ENCODE peak calls at places on chromosomes 2 and 18, in seven cellular contexts. One of them, this sample, is unnamed.

GRCh38 chr2:206084468-206084869 is 1.5 kb downstream of the INO80D start:
- DNase-seq in fibroblast of lung: peak; percentile 82
- DNase-seq in kidney epithelial cell: peak; percentile 31
- DNase-seq in AG10803: peak; percentile 85
- DNase-seq in heart right ventricle: peak; percentile 33
- DNase-seq in MM.1S: peak; percentile 15
- DNase-seq in bronchial epithelial cell: peak; percentile 69
- DNase-seq in this sample: peak; percentile 62

GRCh38 chr2:85607268-85608215 is 4.3 kb downstream of the C2orf68 start:
- DNase-seq in fibroblast of lung: no peak
- DNase-seq in kidney epithelial cell: no peak
- DNase-seq in AG10803: no peak
- DNase-seq in heart right ventricle: no peak
- DNase-seq in MM.1S: no peak
- DNase-seq in bronchial epithelial cell: no peak
- DNase-seq in this sample: no peak

GRCh38 chr2:26706616-26707473 is 14.3 kb downstream of the KCNK3 start:
- DNase-seq in fibroblast of lung: no peak
- DNase-seq in kidney epithelial cell: no peak
- DNase-seq in AG10803: no peak
- DNase-seq in heart right ventricle: no peak
- DNase-seq in MM.1S: no peak
- DNase-seq in bronchial epithelial cell: no peak
- DNase-seq in this sample: peak; percentile 27

GRCh38 chr2:172556284-172557033 is 569 bp downstream of the PDK1 start:
- DNase-seq in fibroblast of lung: peak; percentile 85
- DNase-seq in kidney epithelial cell: no peak
- DNase-seq in AG10803: peak; percentile 83
- DNase-seq in heart right ventricle: peak; percentile 62
- DNase-seq in MM.1S: peak; percentile 91
- DNase-seq in bronchial epithelial cell: peak; percentile 62
- DNase-seq in this sample: peak; percentile 72

GRCh38 chr2:110770308-110770695 is 37.9 kb downstream of the ACOXL start:
- DNase-seq in fibroblast of lung: no peak
- DNase-seq in kidney epithelial cell: no peak
- DNase-seq in AG10803: no peak
- DNase-seq in heart right ventricle: peak; percentile 29
- DNase-seq in MM.1S: no peak
- DNase-seq in bronchial epithelial cell: no peak
- DNase-seq in this sample: no peak

GRCh38 chr2:3827673-3828575 is 124.5 kb downstream of the DCDC2C start:
- DNase-seq in fibroblast of lung: peak; percentile 43
- DNase-seq in kidney epithelial cell: no peak
- DNase-seq in AG10803: peak; percentile 1
- DNase-seq in heart right ventricle: no peak
- DNase-seq in MM.1S: peak; percentile 8
- DNase-seq in bronchial epithelial cell: peak; percentile 11
- DNase-seq in this sample: peak; percentile 71

GRCh38 chr2:171447675-171448074 is 13.6 kb downstream of the DCAF17 start:
- DNase-seq in fibroblast of lung: no peak
- DNase-seq in kidney epithelial cell: no peak
- DNase-seq in AG10803: no peak
- DNase-seq in heart right ventricle: no peak
- DNase-seq in MM.1S: no peak
- DNase-seq in bronchial epithelial cell: no peak
- DNase-seq in this sample: no peak

GRCh38 chr2:214575030-214575949 is 164.4 kb downstream of the VWC2L start:
- DNase-seq in fibroblast of lung: no peak
- DNase-seq in kidney epithelial cell: no peak
- DNase-seq in AG10803: no peak
- DNase-seq in heart right ventricle: no peak
- DNase-seq in MM.1S: no peak
- DNase-seq in bronchial epithelial cell: no peak
- DNase-seq in this sample: no peak

GRCh38 chr2:45320956-45321355 is 290.1 kb downstream of the SRBD1 start:
- DNase-seq in fibroblast of lung: no peak
- DNase-seq in kidney epithelial cell: no peak
- DNase-seq in AG10803: no peak
- DNase-seq in heart right ventricle: no peak
- DNase-seq in MM.1S: no peak
- DNase-seq in bronchial epithelial cell: peak; percentile 67
- DNase-seq in this sample: no peak

GRCh38 chr2:218168635-218169462 is 2.1 kb upstream of the CXCR1 start:
- DNase-seq in fibroblast of lung: peak; percentile 20
- DNase-seq in kidney epithelial cell: no peak
- DNase-seq in AG10803: peak; percentile 9
- DNase-seq in heart right ventricle: peak; percentile 26
- DNase-seq in MM.1S: peak; percentile 62
- DNase-seq in bronchial epithelial cell: peak; percentile 42
- DNase-seq in this sample: peak; percentile 52

GRCh38 chr2:227341553-227341952 is 16.5 kb downstream of the MFF start:
- DNase-seq in fibroblast of lung: no peak
- DNase-seq in kidney epithelial cell: no peak
- DNase-seq in AG10803: no peak
- DNase-seq in heart right ventricle: no peak
- DNase-seq in MM.1S: no peak
- DNase-seq in bronchial epithelial cell: no peak
- DNase-seq in this sample: no peak

GRCh38 chr2:74201596-74201995 is 3.2 kb downstream of the MTHFD2 start:
- DNase-seq in fibroblast of lung: peak; percentile 87
- DNase-seq in kidney epithelial cell: no peak
- DNase-seq in AG10803: peak; percentile 85
- DNase-seq in heart right ventricle: no peak
- DNase-seq in MM.1S: no peak
- DNase-seq in bronchial epithelial cell: peak; percentile 20
- DNase-seq in this sample: peak; percentile 50

GRCh38 chr2:216775043-216775453 is 79.7 kb upstream of the IGFBP5 start:
- DNase-seq in fibroblast of lung: peak; percentile 96
- DNase-seq in kidney epithelial cell: peak; percentile 100
- DNase-seq in AG10803: peak; percentile 97
- DNase-seq in heart right ventricle: peak; percentile 24
- DNase-seq in MM.1S: no peak
- DNase-seq in bronchial epithelial cell: peak; percentile 80
- DNase-seq in this sample: peak; percentile 84

GRCh38 chr2:40448476-40449079 is 3.3 kb downstream of the SLC8A1 start:
- DNase-seq in fibroblast of lung: peak; percentile 54
- DNase-seq in kidney epithelial cell: no peak
- DNase-seq in AG10803: peak; percentile 42
- DNase-seq in heart right ventricle: no peak
- DNase-seq in MM.1S: peak; percentile 17
- DNase-seq in bronchial epithelial cell: peak; percentile 37
- DNase-seq in this sample: peak; percentile 50

GRCh38 chr2:207768891-207769596 is 662 bp downstream of the FZD5 start:
- DNase-seq in fibroblast of lung: peak; percentile 38
- DNase-seq in kidney epithelial cell: no peak
- DNase-seq in AG10803: no peak
- DNase-seq in heart right ventricle: no peak
- DNase-seq in MM.1S: peak; percentile 28
- DNase-seq in bronchial epithelial cell: no peak
- DNase-seq in this sample: peak; percentile 20

GRCh38 chr2:123453046-123453445 is 572.0 kb upstream of the CNTNAP5 start:
- DNase-seq in fibroblast of lung: no peak
- DNase-seq in kidney epithelial cell: no peak
- DNase-seq in AG10803: no peak
- DNase-seq in heart right ventricle: no peak
- DNase-seq in MM.1S: no peak
- DNase-seq in bronchial epithelial cell: no peak
- DNase-seq in this sample: no peak

GRCh38 chr18:51342815-51343214 is 145.3 kb upstream of the MEX3C start:
- DNase-seq in fibroblast of lung: peak; percentile 2
- DNase-seq in kidney epithelial cell: peak; percentile 56
- DNase-seq in AG10803: no peak
- DNase-seq in heart right ventricle: no peak
- DNase-seq in MM.1S: peak; percentile 22
- DNase-seq in bronchial epithelial cell: peak; percentile 92
- DNase-seq in this sample: peak; percentile 90

GRCh38 chr2:106158871-106159270 is 35.2 kb downstream of the UXS1 start:
- DNase-seq in fibroblast of lung: no peak
- DNase-seq in kidney epithelial cell: no peak
- DNase-seq in AG10803: no peak
- DNase-seq in heart right ventricle: no peak
- DNase-seq in MM.1S: no peak
- DNase-seq in bronchial epithelial cell: no peak
- DNase-seq in this sample: no peak

GRCh38 chr18:60044290-60045006 is 144.7 kb downstream of the PMAIP1 start:
- DNase-seq in fibroblast of lung: peak; percentile 43
- DNase-seq in kidney epithelial cell: peak; percentile 31
- DNase-seq in AG10803: peak; percentile 88
- DNase-seq in heart right ventricle: no peak
- DNase-seq in MM.1S: no peak
- DNase-seq in bronchial epithelial cell: peak; percentile 91
- DNase-seq in this sample: peak; percentile 68

GRCh38 chr18:56458770-56459450 is 179.5 kb downstream of the TXNL1 start:
- DNase-seq in fibroblast of lung: no peak
- DNase-seq in kidney epithelial cell: no peak
- DNase-seq in AG10803: no peak
- DNase-seq in heart right ventricle: no peak
- DNase-seq in MM.1S: no peak
- DNase-seq in bronchial epithelial cell: no peak
- DNase-seq in this sample: no peak

GRCh38 chr2:15820283-15820591 is 120.1 kb upstream of the MYCN start:
- DNase-seq in fibroblast of lung: no peak
- DNase-seq in kidney epithelial cell: no peak
- DNase-seq in AG10803: no peak
- DNase-seq in heart right ventricle: no peak
- DNase-seq in MM.1S: no peak
- DNase-seq in bronchial epithelial cell: no peak
- DNase-seq in this sample: no peak

DNA sequence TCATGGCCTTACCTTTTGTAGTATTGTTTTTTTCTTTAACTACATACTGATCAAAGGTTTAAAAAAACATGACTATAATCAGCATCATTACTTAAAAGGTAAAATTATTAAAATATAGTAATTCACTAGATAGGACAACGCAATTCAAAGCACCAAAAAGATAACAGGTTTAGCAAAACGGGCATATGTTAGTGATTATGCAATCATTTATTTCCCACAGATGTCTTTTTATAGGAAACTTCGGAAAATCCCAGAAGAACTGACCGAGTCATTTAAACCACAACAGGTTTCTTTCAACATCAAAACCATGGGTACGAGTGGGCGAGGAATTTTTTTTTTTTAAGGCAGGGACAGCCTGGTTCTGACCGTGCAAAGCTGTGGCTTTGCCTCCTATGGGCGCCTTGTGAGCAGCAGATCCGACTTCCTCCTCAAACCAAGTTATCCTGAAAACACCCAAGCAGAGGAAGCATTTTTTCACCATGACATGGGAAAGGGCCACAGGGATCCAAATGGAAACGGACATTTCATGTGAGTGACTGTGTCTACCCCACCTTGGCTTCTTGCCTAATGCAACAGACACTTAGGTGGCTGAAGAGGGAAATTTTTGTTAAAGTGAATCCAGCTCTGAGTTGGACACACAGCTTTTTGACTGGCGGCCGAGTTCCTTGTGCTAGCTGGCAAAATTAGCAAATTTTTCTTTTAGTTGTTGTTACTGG is 487.2 kb upstream of the ZEB2 start:
- DNase-seq in fibroblast of lung: peak; percentile 83
- DNase-seq in kidney epithelial cell: peak; percentile 91
- DNase-seq in AG10803: peak; percentile 99
- DNase-seq in heart right ventricle: peak; percentile 25
- DNase-seq in MM.1S: no peak
- DNase-seq in bronchial epithelial cell: peak; percentile 78
- DNase-seq in this sample: peak; percentile 87
- H3K4me3 ChIP-seq in fibroblast of lung: peak overlapping the region; percentile 3
- H3K4me3 ChIP-seq in kidney epithelial cell: no peak overlapping the region
- H3K4me3 ChIP-seq in AG10803: peak overlapping the region; percentile 33
- H3K4me3 ChIP-seq in heart right ventricle: no peak overlapping the region
- H3K4me3 ChIP-seq in MM.1S: no peak overlapping the region
- H3K4me3 ChIP-seq in bronchial epithelial cell: no peak overlapping the region
- H3K4me3 ChIP-seq in this sample: peak overlapping the region; percentile 13

DNA sequence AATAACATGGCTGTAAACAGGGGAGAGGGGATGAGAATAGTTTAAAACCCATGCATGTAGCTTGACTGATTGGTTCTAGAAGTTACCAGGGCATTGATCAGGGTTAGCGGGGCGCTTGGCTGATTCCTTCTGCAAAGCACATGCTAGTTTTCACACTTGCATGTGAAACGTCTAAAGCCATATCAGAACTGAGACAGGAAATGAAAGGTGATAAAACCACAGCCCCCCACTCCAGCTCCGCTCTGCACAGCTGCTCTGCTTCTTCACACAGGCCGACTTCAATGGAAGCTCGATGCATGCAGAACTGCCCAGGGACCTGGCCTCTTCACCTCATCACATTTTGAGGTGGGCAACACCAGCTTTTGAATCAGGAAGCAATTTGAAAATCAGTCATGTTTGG is 31.4 kb downstream of the HRH4 start:
- DNase-seq in fibroblast of lung: no peak
- DNase-seq in kidney epithelial cell: no peak
- DNase-seq in AG10803: no peak
- DNase-seq in heart right ventricle: no peak
- DNase-seq in MM.1S: peak; percentile 75
- DNase-seq in bronchial epithelial cell: no peak
- DNase-seq in this sample: no peak
- H3K4me3 ChIP-seq in fibroblast of lung: no peak overlapping the region
- H3K4me3 ChIP-seq in kidney epithelial cell: no peak overlapping the region
- H3K4me3 ChIP-seq in AG10803: no peak overlapping the region
- H3K4me3 ChIP-seq in heart right ventricle: no peak overlapping the region
- H3K4me3 ChIP-seq in MM.1S: peak overlapping the region; percentile 51
- H3K4me3 ChIP-seq in bronchial epithelial cell: no peak overlapping the region
- H3K4me3 ChIP-seq in this sample: no peak overlapping the region

GRCh38 chr2:54561795-54562592 is 105.9 kb downstream of the SPTBN1 start:
- DNase-seq in fibroblast of lung: no peak
- DNase-seq in kidney epithelial cell: no peak
- DNase-seq in AG10803: no peak
- DNase-seq in heart right ventricle: no peak
- DNase-seq in MM.1S: no peak
- DNase-seq in bronchial epithelial cell: no peak
- DNase-seq in this sample: no peak
- H3K4me3 ChIP-seq in fibroblast of lung: no peak overlapping the region
- H3K4me3 ChIP-seq in kidney epithelial cell: peak overlapping the region; percentile 8
- H3K4me3 ChIP-seq in AG10803: no peak overlapping the region
- H3K4me3 ChIP-seq in heart right ventricle: no peak overlapping the region
- H3K4me3 ChIP-seq in MM.1S: peak overlapping the region; percentile 19
- H3K4me3 ChIP-seq in bronchial epithelial cell: peak overlapping the region; percentile 11
- H3K4me3 ChIP-seq in this sample: no peak overlapping the region

GRCh38 chr2:162301151-162301804 is 17.2 kb downstream of the IFIH1 start:
- DNase-seq in fibroblast of lung: peak; percentile 80
- DNase-seq in kidney epithelial cell: no peak
- DNase-seq in AG10803: peak; percentile 72
- DNase-seq in heart right ventricle: no peak
- DNase-seq in MM.1S: peak; percentile 69
- DNase-seq in bronchial epithelial cell: peak; percentile 52
- DNase-seq in this sample: peak; percentile 88

GRCh38 chr2:162300271-162300670 is 18.2 kb downstream of the IFIH1 start:
- DNase-seq in fibroblast of lung: no peak
- DNase-seq in kidney epithelial cell: no peak
- DNase-seq in AG10803: peak; percentile 46
- DNase-seq in heart right ventricle: no peak
- DNase-seq in MM.1S: no peak
- DNase-seq in bronchial epithelial cell: peak; percentile 12
- DNase-seq in this sample: peak; percentile 22

GRCh38 chr2:162298669-162299335 is 19.7 kb downstream of the IFIH1 start:
- DNase-seq in fibroblast of lung: no peak
- DNase-seq in kidney epithelial cell: no peak
- DNase-seq in AG10803: no peak
- DNase-seq in heart right ventricle: no peak
- DNase-seq in MM.1S: no peak
- DNase-seq in bronchial epithelial cell: no peak
- DNase-seq in this sample: no peak

GRCh38 chr2:162294949-162295348 is 23.5 kb downstream of the IFIH1 start:
- DNase-seq in fibroblast of lung: no peak
- DNase-seq in kidney epithelial cell: no peak
- DNase-seq in AG10803: no peak
- DNase-seq in heart right ventricle: no peak
- DNase-seq in MM.1S: no peak
- DNase-seq in bronchial epithelial cell: no peak
- DNase-seq in this sample: no peak

GRCh38 chr2:162297925-162298552 is 20.4 kb downstream of the IFIH1 start:
- DNase-seq in fibroblast of lung: peak; percentile 85
- DNase-seq in kidney epithelial cell: no peak
- DNase-seq in AG10803: peak; percentile 79
- DNase-seq in heart right ventricle: no peak
- DNase-seq in MM.1S: peak; percentile 73
- DNase-seq in bronchial epithelial cell: peak; percentile 72
- DNase-seq in this sample: peak; percentile 90
- H3K4me3 ChIP-seq in fibroblast of lung: no peak overlapping the region
- H3K4me3 ChIP-seq in kidney epithelial cell: no peak overlapping the region
- H3K4me3 ChIP-seq in AG10803: no peak overlapping the region
- H3K4me3 ChIP-seq in heart right ventricle: no peak overlapping the region
- H3K4me3 ChIP-seq in MM.1S: no peak overlapping the region
- H3K4me3 ChIP-seq in bronchial epithelial cell: no peak overlapping the region
- H3K4me3 ChIP-seq in this sample: no peak overlapping the region